ENCODE peak calls at places on chromosomes 12 and 14, in six cellular contexts. One of them, this sample, is unnamed.

GRCh38 chr14:100144996-100145646 is 14.3 kb downstream of the DEGS2 start:
- DNase-seq in MM.1S: no peak
- DNase-seq in suprapubic skin: no peak
- DNase-seq in body of pancreas: no peak
- DNase-seq in transverse colon: peak
- DNase-seq in left ventricle myocardium inferior: no peak
- DNase-seq in this sample: no peak

GRCh38 chr12:51792417-51792816 is 56.1 kb downstream of the FIGNL2 start:
- DNase-seq in MM.1S: no peak
- DNase-seq in suprapubic skin: no peak
- DNase-seq in left ventricle myocardium inferior: no peak
- DNase-seq in body of pancreas: no peak
- DNase-seq in transverse colon: no peak
- DNase-seq in this sample: no peak

GRCh38 chr12:7150841-7151240 is 20.7 kb downstream of the CLSTN3 start:
- DNase-seq in transverse colon: no peak
- DNase-seq in left ventricle myocardium inferior: no peak
- DNase-seq in MM.1S: no peak
- DNase-seq in suprapubic skin: no peak
- DNase-seq in body of pancreas: no peak
- DNase-seq in this sample: no peak

GRCh38 chr12:72134934-72135333 is 137.2 kb upstream of the TRHDE start:
- DNase-seq in suprapubic skin: no peak
- DNase-seq in MM.1S: no peak
- DNase-seq in transverse colon: no peak
- DNase-seq in body of pancreas: no peak
- DNase-seq in left ventricle myocardium inferior: no peak
- DNase-seq in this sample: peak

GRCh38 chr14:99318091-99318958 is 46.3 kb upstream of the BCL11B start:
- DNase-seq in body of pancreas: no peak
- DNase-seq in MM.1S: no peak
- DNase-seq in left ventricle myocardium inferior: no peak
- DNase-seq in transverse colon: peak
- DNase-seq in suprapubic skin: no peak
- DNase-seq in this sample: no peak

GRCh38 chr14:94309721-94310120 is 13.4 kb downstream of the SERPINA6 start:
- DNase-seq in suprapubic skin: no peak
- DNase-seq in transverse colon: no peak
- DNase-seq in body of pancreas: no peak
- DNase-seq in MM.1S: no peak
- DNase-seq in left ventricle myocardium inferior: no peak
- DNase-seq in this sample: no peak

GRCh38 chr12:12286441-12286840 is 19.6 kb upstream of the LRP6 start:
- DNase-seq in MM.1S: no peak
- DNase-seq in body of pancreas: no peak
- DNase-seq in left ventricle myocardium inferior: no peak
- DNase-seq in transverse colon: no peak
- DNase-seq in suprapubic skin: no peak
- DNase-seq in this sample: no peak

GRCh38 chr14:89912667-89913211 is 41.8 kb downstream of the EFCAB11 start:
- DNase-seq in MM.1S: no peak
- DNase-seq in body of pancreas: no peak
- DNase-seq in transverse colon: peak
- DNase-seq in suprapubic skin: peak
- DNase-seq in left ventricle myocardium inferior: no peak
- DNase-seq in this sample: peak

GRCh38 chr12:109461049-109461845 is 15.9 kb downstream of the KCTD10 start:
- DNase-seq in body of pancreas: no peak
- DNase-seq in left ventricle myocardium inferior: peak
- DNase-seq in transverse colon: peak
- DNase-seq in suprapubic skin: no peak
- DNase-seq in MM.1S: no peak
- DNase-seq in this sample: peak

GRCh38 chr12:68930178-68930577 is 2.8 kb downstream of the CPM start:
- DNase-seq in body of pancreas: no peak
- DNase-seq in MM.1S: no peak
- DNase-seq in transverse colon: no peak
- DNase-seq in left ventricle myocardium inferior: no peak
- DNase-seq in suprapubic skin: no peak
- DNase-seq in this sample: no peak

GRCh38 chr14:74360163-74360562 is 11.9 kb downstream of the VRTN start:
- DNase-seq in suprapubic skin: no peak
- DNase-seq in left ventricle myocardium inferior: no peak
- DNase-seq in transverse colon: no peak
- DNase-seq in body of pancreas: peak
- DNase-seq in MM.1S: no peak
- DNase-seq in this sample: no peak

GRCh38 chr12:51897181-51897580 is 9.3 kb downstream of the ANKRD33 start:
- DNase-seq in left ventricle myocardium inferior: no peak
- DNase-seq in transverse colon: no peak
- DNase-seq in body of pancreas: no peak
- DNase-seq in MM.1S: no peak
- DNase-seq in suprapubic skin: no peak
- DNase-seq in this sample: no peak

GRCh38 chr12:131230340-131231099 is 276.8 kb downstream of the ADGRD1 start:
- DNase-seq in body of pancreas: no peak
- DNase-seq in transverse colon: no peak
- DNase-seq in left ventricle myocardium inferior: no peak
- DNase-seq in suprapubic skin: peak
- DNase-seq in MM.1S: no peak
- DNase-seq in this sample: no peak

GRCh38 chr14:95677168-95677835 is 8.9 kb upstream of the TCL1B start:
- DNase-seq in suprapubic skin: no peak
- DNase-seq in left ventricle myocardium inferior: no peak
- DNase-seq in transverse colon: no peak
- DNase-seq in MM.1S: no peak
- DNase-seq in body of pancreas: no peak
- DNase-seq in this sample: no peak

GRCh38 chr14:24978862-24979724 is 70.9 kb downstream of the STXBP6 start:
- DNase-seq in transverse colon: no peak
- DNase-seq in body of pancreas: no peak
- DNase-seq in MM.1S: peak
- DNase-seq in suprapubic skin: no peak
- DNase-seq in left ventricle myocardium inferior: no peak
- DNase-seq in this sample: no peak

GRCh38 chr12:31832740-31833540 is 104.1 kb upstream of the AMN1 start:
- DNase-seq in transverse colon: no peak
- DNase-seq in left ventricle myocardium inferior: no peak
- DNase-seq in MM.1S: no peak
- DNase-seq in suprapubic skin: no peak
- DNase-seq in body of pancreas: no peak
- DNase-seq in this sample: no peak

GRCh38 chr12:115213538-115213961 is 529.6 kb upstream of the TBX3 start:
- DNase-seq in body of pancreas: no peak
- DNase-seq in MM.1S: no peak
- DNase-seq in transverse colon: no peak
- DNase-seq in suprapubic skin: no peak
- DNase-seq in left ventricle myocardium inferior: peak
- DNase-seq in this sample: no peak

GRCh38 chr12:111442301-111443045 is 36.8 kb downstream of the SH2B3 start:
- DNase-seq in suprapubic skin: peak
- DNase-seq in body of pancreas: no peak
- DNase-seq in MM.1S: no peak
- DNase-seq in left ventricle myocardium inferior: no peak
- DNase-seq in transverse colon: peak
- DNase-seq in this sample: no peak

GRCh38 chr12:89977356-89978185 is 268.9 kb upstream of the ATP2B1 start:
- DNase-seq in body of pancreas: no peak
- DNase-seq in left ventricle myocardium inferior: no peak
- DNase-seq in transverse colon: no peak
- DNase-seq in MM.1S: no peak
- DNase-seq in suprapubic skin: no peak
- DNase-seq in this sample: peak

GRCh38 chr12:112978163-112979081 is at the start of gene OAS2:
- DNase-seq in suprapubic skin: no peak
- DNase-seq in left ventricle myocardium inferior: peak
- DNase-seq in MM.1S: peak
- DNase-seq in transverse colon: peak
- DNase-seq in body of pancreas: peak
- DNase-seq in this sample: peak

GRCh38 chr14:23182372-23183014 is 967 bp downstream of the SLC7A8 start:
- DNase-seq in MM.1S: peak
- DNase-seq in transverse colon: peak
- DNase-seq in left ventricle myocardium inferior: no peak
- DNase-seq in body of pancreas: peak
- DNase-seq in suprapubic skin: no peak
- DNase-seq in this sample: peak

GRCh38 chr12:99386907-99387306 is 260.6 kb upstream of the GARIN6 start:
- DNase-seq in MM.1S: peak
- DNase-seq in transverse colon: no peak
- DNase-seq in left ventricle myocardium inferior: no peak
- DNase-seq in body of pancreas: no peak
- DNase-seq in suprapubic skin: no peak
- DNase-seq in this sample: peak

GRCh38 chr12:8629486-8630033 is 16.9 kb upstream of the AICDA start:
- DNase-seq in left ventricle myocardium inferior: no peak
- DNase-seq in transverse colon: no peak
- DNase-seq in suprapubic skin: no peak
- DNase-seq in MM.1S: peak
- DNase-seq in body of pancreas: no peak
- DNase-seq in this sample: peak

GRCh38 chr14:68512088-68512487 is 280.8 kb downstream of the ZFP36L1 start:
- DNase-seq in transverse colon: no peak
- DNase-seq in body of pancreas: no peak
- DNase-seq in suprapubic skin: no peak
- DNase-seq in MM.1S: no peak
- DNase-seq in left ventricle myocardium inferior: peak
- DNase-seq in this sample: no peak

GRCh38 chr14:52355526-52355925 is 41.4 kb downstream of the PTGER2 start:
- DNase-seq in transverse colon: no peak
- DNase-seq in suprapubic skin: no peak
- DNase-seq in left ventricle myocardium inferior: no peak
- DNase-seq in body of pancreas: no peak
- DNase-seq in MM.1S: no peak
- DNase-seq in this sample: peak

GRCh38 chr14:34098985-34099349 is 148.1 kb upstream of the EGLN3 start:
- DNase-seq in transverse colon: no peak
- DNase-seq in left ventricle myocardium inferior: no peak
- DNase-seq in body of pancreas: no peak
- DNase-seq in suprapubic skin: no peak
- DNase-seq in MM.1S: no peak
- DNase-seq in this sample: no peak
- TF ChIP-seq CTCF in transverse colon: no peak
- TF ChIP-seq CTCF in left ventricle myocardium inferior: peak
- TF ChIP-seq CTCF in body of pancreas: no peak
- TF ChIP-seq CTCF in suprapubic skin: no peak
- TF ChIP-seq CTCF in MM.1S: no peak
- TF ChIP-seq CTCF in this sample: no peak

GRCh38 chr14:87063181-87063580 is 929.8 kb downstream of the GALC start:
- DNase-seq in suprapubic skin: no peak
- DNase-seq in MM.1S: no peak
- DNase-seq in transverse colon: no peak
- DNase-seq in body of pancreas: no peak
- DNase-seq in left ventricle myocardium inferior: no peak
- DNase-seq in this sample: peak

GRCh38 chr14:87066221-87066817 is 926.7 kb downstream of the GALC start:
- DNase-seq in transverse colon: no peak
- DNase-seq in MM.1S: no peak
- DNase-seq in suprapubic skin: no peak
- DNase-seq in body of pancreas: no peak
- DNase-seq in left ventricle myocardium inferior: no peak
- DNase-seq in this sample: peak

GRCh38 chr14:87065366-87065765 is 927.6 kb downstream of the GALC start:
- DNase-seq in left ventricle myocardium inferior: no peak
- DNase-seq in suprapubic skin: no peak
- DNase-seq in body of pancreas: no peak
- DNase-seq in MM.1S: no peak
- DNase-seq in transverse colon: no peak
- DNase-seq in this sample: no peak

GRCh38 chr14:87067061-87067460 is 925.9 kb downstream of the GALC start:
- DNase-seq in left ventricle myocardium inferior: no peak
- DNase-seq in MM.1S: peak
- DNase-seq in transverse colon: no peak
- DNase-seq in body of pancreas: no peak
- DNase-seq in suprapubic skin: no peak
- DNase-seq in this sample: no peak

DNA sequence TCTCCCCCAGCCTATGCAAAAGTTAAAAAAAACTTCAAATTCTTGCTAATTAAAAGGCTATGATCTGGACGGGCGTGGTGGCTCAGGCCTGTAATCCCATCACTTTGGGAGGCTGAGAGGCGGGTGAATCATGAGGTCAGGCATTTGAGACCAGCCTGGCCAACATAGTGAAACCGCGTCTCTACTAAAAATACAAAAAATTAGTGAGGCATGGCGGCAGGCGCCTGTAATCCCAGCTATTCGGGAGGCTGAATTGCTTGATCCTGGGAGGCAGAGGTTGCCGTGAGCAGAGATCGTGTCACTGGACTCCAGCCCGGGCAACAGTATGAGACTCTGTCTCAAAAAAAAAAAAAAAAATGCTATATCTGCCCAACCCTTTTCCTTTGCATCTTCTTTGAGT is 925.4 kb downstream of the GALC start:
- DNase-seq in MM.1S: no peak
- DNase-seq in body of pancreas: no peak
- DNase-seq in left ventricle myocardium inferior: no peak
- DNase-seq in transverse colon: no peak
- DNase-seq in suprapubic skin: no peak
- DNase-seq in this sample: no peak
- TF ChIP-seq CTCF in MM.1S: no peak
- TF ChIP-seq CTCF in body of pancreas: no peak
- TF ChIP-seq CTCF in left ventricle myocardium inferior: no peak
- TF ChIP-seq CTCF in transverse colon: no peak
- TF ChIP-seq CTCF in suprapubic skin: no peak
- TF ChIP-seq CTCF in this sample: no peak

DNA sequence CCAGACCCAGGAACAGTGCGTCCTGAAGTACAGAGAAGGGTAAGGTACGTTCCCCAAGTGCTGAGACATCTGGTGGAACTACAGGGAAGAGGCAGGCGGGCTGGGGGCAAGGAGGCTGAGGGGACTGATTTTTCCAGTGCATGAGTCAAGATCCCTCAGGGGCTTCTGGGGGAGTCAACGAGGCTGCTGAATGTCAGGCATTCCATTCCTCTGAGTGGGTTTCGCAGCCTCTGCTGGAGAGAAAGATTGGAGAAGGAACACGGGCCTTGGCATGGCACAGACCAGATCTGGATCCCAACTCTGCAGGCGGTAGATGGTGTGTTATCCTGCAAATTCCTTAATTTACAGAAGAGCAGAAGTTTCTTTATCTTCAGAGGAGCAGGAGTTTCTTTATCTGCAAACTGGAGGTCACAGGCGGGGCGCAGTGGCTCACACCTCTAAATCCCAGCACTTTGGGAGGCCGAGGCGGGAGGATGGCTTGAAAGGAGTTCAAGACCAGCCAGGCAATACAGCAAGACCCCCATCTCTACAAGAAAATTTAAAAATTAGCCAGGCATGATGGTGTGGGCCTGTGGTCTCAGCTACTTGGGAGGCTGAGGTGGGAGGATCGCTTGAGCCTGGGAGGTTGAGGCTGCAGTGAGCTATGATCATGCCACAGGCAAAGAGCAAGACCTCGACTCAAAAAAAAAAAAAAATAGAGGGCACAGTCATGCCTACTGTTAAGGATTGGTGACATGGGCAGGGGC is 132.6 kb upstream of the MAP1LC3B2 start:
- DNase-seq in suprapubic skin: peak
- DNase-seq in left ventricle myocardium inferior: peak
- DNase-seq in transverse colon: peak
- DNase-seq in body of pancreas: peak
- DNase-seq in MM.1S: no peak
- DNase-seq in this sample: peak
- TF ChIP-seq CTCF in suprapubic skin: peak
- TF ChIP-seq CTCF in left ventricle myocardium inferior: peak
- TF ChIP-seq CTCF in transverse colon: no peak
- TF ChIP-seq CTCF in body of pancreas: no peak
- TF ChIP-seq CTCF in MM.1S: no peak
- TF ChIP-seq CTCF in this sample: peak

GRCh38 chr14:21072102-21072501 is 2.0 kb downstream of the ARHGEF40 start:
- DNase-seq in suprapubic skin: no peak
- DNase-seq in transverse colon: no peak
- DNase-seq in left ventricle myocardium inferior: no peak
- DNase-seq in body of pancreas: no peak
- DNase-seq in MM.1S: no peak
- DNase-seq in this sample: no peak
- TF ChIP-seq CTCF in suprapubic skin: no peak
- TF ChIP-seq CTCF in transverse colon: no peak
- TF ChIP-seq CTCF in left ventricle myocardium inferior: no peak
- TF ChIP-seq CTCF in body of pancreas: no peak
- TF ChIP-seq CTCF in MM.1S: no peak
- TF ChIP-seq CTCF in this sample: no peak

This sample was measured in mammary epithelial cell.